ENCODE peak calls at places on chromosomes 11 and 22, in five cellular contexts. One of them, this sample, is unnamed.

GRCh38 chr22:45602824-45603301 is 68.8 kb upstream of the ATXN10 start:
- DNase-seq in heart right ventricle: no peak
- DNase-seq in kidney: peak
- DNase-seq in astrocyte: peak
- DNase-seq in cardiac muscle cell: peak
- DNase-seq in this sample: no peak

GRCh38 chr11:28860898-28861297 is 752.7 kb downstream of the METTL15 start:
- DNase-seq in heart right ventricle: no peak
- DNase-seq in kidney: no peak
- DNase-seq in astrocyte: peak
- DNase-seq in cardiac muscle cell: peak
- DNase-seq in this sample: peak

GRCh38 chr11:1879941-1880720 is 11.6 kb downstream of the PRR33 start:
- DNase-seq in heart right ventricle: peak
- DNase-seq in kidney: peak
- DNase-seq in astrocyte: peak
- DNase-seq in cardiac muscle cell: peak
- DNase-seq in this sample: no peak

GRCh38 chr11:44524751-44525171 is 40.7 kb upstream of the CD82 start:
- DNase-seq in heart right ventricle: no peak
- DNase-seq in kidney: no peak
- DNase-seq in astrocyte: peak
- DNase-seq in cardiac muscle cell: peak
- DNase-seq in this sample: no peak

GRCh38 chr11:122706261-122706660 is 50.7 kb downstream of the UBASH3B start:
- DNase-seq in heart right ventricle: no peak
- DNase-seq in kidney: no peak
- DNase-seq in astrocyte: no peak
- DNase-seq in cardiac muscle cell: peak
- DNase-seq in this sample: no peak

GRCh38 chr11:69480547-69481392 is 693 bp upstream of the LINC01488 start:
- DNase-seq in heart right ventricle: peak
- DNase-seq in kidney: peak
- DNase-seq in astrocyte: no peak
- DNase-seq in cardiac muscle cell: peak
- DNase-seq in this sample: no peak

GRCh38 chr11:10973416-10973815 is 115.6 kb upstream of the ZBED5 start:
- DNase-seq in heart right ventricle: no peak
- DNase-seq in kidney: no peak
- DNase-seq in astrocyte: no peak
- DNase-seq in cardiac muscle cell: no peak
- DNase-seq in this sample: no peak

GRCh38 chr11:43987384-43988039 is 45.1 kb downstream of the C11orf96 start:
- DNase-seq in heart right ventricle: peak
- DNase-seq in kidney: peak
- DNase-seq in astrocyte: peak
- DNase-seq in cardiac muscle cell: peak
- DNase-seq in this sample: no peak

GRCh38 chr11:63889344-63889743 is 27.6 kb downstream of the RCOR2 start:
- DNase-seq in heart right ventricle: no peak
- DNase-seq in kidney: no peak
- DNase-seq in astrocyte: no peak
- DNase-seq in cardiac muscle cell: no peak
- DNase-seq in this sample: peak

GRCh38 chr11:44700009-44700408 is 26.8 kb upstream of the TSPAN18 start:
- DNase-seq in heart right ventricle: no peak
- DNase-seq in kidney: no peak
- DNase-seq in astrocyte: no peak
- DNase-seq in cardiac muscle cell: no peak
- DNase-seq in this sample: no peak

GRCh38 chr11:9895016-9895415 is 231.1 kb downstream of the SWAP70 start:
- DNase-seq in heart right ventricle: no peak
- DNase-seq in kidney: no peak
- DNase-seq in astrocyte: peak
- DNase-seq in cardiac muscle cell: peak
- DNase-seq in this sample: no peak

GRCh38 chr11:130068986-130069683 is 559 bp upstream of the APLP2 start:
- DNase-seq in heart right ventricle: peak
- DNase-seq in kidney: peak
- DNase-seq in astrocyte: peak
- DNase-seq in cardiac muscle cell: peak
- DNase-seq in this sample: no peak

GRCh38 chr11:9351321-9351881 is 33.1 kb upstream of the IPO7 start:
- DNase-seq in heart right ventricle: no peak
- DNase-seq in kidney: no peak
- DNase-seq in astrocyte: no peak
- DNase-seq in cardiac muscle cell: no peak
- DNase-seq in this sample: no peak

GRCh38 chr11:60982184-60982583 is 10.7 kb downstream of the CD6 start:
- DNase-seq in heart right ventricle: no peak
- DNase-seq in kidney: no peak
- DNase-seq in astrocyte: no peak
- DNase-seq in cardiac muscle cell: no peak
- DNase-seq in this sample: no peak

GRCh38 chr11:128294001-128294684 is 293.2 kb downstream of the ETS1 start:
- DNase-seq in heart right ventricle: peak
- DNase-seq in kidney: peak
- DNase-seq in astrocyte: no peak
- DNase-seq in cardiac muscle cell: no peak
- DNase-seq in this sample: no peak
- H3K27ac ChIP-seq in heart right ventricle: peak
- H3K27ac ChIP-seq in kidney: no peak
- H3K27ac ChIP-seq in astrocyte: no peak
- H3K27ac ChIP-seq in cardiac muscle cell: no peak
- H3K27ac ChIP-seq in this sample: no peak

GRCh38 chr22:50525104-50525958 is at the start of gene SCO2:
- DNase-seq in heart right ventricle: peak
- DNase-seq in kidney: peak
- DNase-seq in astrocyte: peak
- DNase-seq in cardiac muscle cell: peak
- DNase-seq in this sample: peak

GRCh38 chr22:50522806-50523438 is 2.5 kb downstream of the SCO2 start:
- DNase-seq in heart right ventricle: no peak
- DNase-seq in kidney: peak
- DNase-seq in astrocyte: no peak
- DNase-seq in cardiac muscle cell: no peak
- DNase-seq in this sample: no peak

GRCh38 chr22:50524664-50525103 is 714 bp downstream of the SCO2 start:
- DNase-seq in heart right ventricle: no peak
- DNase-seq in kidney: no peak
- DNase-seq in astrocyte: no peak
- DNase-seq in cardiac muscle cell: no peak
- DNase-seq in this sample: no peak

GRCh38 chr22:50523458-50523805 is 2.0 kb downstream of the SCO2 start:
- DNase-seq in heart right ventricle: no peak
- DNase-seq in kidney: no peak
- DNase-seq in astrocyte: no peak
- DNase-seq in cardiac muscle cell: no peak
- DNase-seq in this sample: no peak

DNA sequence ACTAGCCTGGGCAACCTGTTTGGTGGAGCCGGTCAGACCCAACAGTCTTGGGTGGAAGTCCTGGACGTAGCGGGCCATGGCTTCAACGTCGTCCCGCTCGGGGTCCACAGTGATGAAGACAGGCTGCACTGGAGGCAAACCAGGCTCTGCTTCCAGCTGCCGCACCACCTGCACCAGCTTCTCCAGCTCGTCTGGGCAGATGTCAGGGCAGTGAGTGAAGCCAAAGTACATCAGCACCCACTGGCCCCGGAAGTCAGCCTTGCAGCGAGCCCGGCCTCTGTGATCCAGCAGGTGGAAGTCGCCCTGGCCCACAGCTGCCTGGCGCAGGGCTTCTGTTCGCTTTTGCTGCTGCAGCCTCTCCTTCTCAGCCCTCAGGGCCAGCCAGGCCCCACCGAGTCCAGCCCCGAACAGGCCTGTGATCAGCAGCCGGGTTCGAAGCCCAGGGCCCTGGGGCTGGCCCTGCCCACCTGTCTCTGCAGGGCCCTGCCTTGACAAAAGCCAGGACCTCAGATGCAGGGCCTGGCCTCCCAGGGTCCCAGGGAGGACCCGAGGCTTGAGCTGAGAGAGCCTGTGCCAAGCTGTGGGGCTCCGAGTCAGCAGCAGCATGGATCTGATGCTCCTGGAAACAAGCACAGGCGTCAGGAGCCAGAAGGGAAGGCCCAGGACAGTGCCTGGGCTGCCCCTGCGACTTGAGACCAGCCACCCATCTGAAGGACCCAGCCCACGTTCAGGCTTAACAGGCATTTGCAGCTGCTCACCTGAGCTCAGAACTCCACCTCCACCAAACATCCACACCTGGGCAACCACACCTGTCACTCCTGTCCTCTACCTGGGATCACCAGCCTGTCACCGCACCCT is 1.4 kb downstream of the SCO2 start:
- DNase-seq in heart right ventricle: no peak
- DNase-seq in kidney: peak
- DNase-seq in astrocyte: no peak
- DNase-seq in cardiac muscle cell: no peak
- DNase-seq in this sample: no peak
- H3K27ac ChIP-seq in heart right ventricle: no peak
- H3K27ac ChIP-seq in kidney: no peak
- H3K27ac ChIP-seq in astrocyte: no peak
- H3K27ac ChIP-seq in cardiac muscle cell: no peak
- H3K27ac ChIP-seq in this sample: peak

DNA sequence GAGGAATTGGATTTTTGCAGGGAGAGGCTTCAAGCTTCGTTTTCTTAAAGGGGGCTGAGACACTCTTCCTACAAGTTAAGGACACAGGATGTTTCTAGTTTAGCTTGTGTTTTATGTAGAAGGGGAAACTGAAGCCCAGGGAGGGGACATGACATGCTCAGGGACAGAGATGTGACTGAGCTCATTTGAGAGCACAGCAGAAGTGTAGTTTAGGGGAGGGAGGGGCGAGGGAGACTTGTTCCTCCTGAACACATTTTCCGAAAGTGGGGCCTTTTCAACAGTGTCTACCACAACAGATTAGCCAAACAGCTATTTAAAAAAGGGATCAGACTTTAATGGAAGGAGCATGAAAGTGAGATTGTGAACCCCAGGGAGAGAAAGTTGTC is 148.1 kb downstream of the FBXO7 start:
- DNase-seq in heart right ventricle: no peak
- DNase-seq in kidney: no peak
- DNase-seq in astrocyte: no peak
- DNase-seq in cardiac muscle cell: no peak
- DNase-seq in this sample: no peak
- H3K27ac ChIP-seq in heart right ventricle: peak
- H3K27ac ChIP-seq in kidney: peak
- H3K27ac ChIP-seq in astrocyte: no peak
- H3K27ac ChIP-seq in cardiac muscle cell: peak
- H3K27ac ChIP-seq in this sample: no peak

GRCh38 chr11:3380706-3381570 is 2.0 kb upstream of the ZNF195 start:
- DNase-seq in heart right ventricle: no peak
- DNase-seq in kidney: no peak
- DNase-seq in astrocyte: no peak
- DNase-seq in cardiac muscle cell: peak
- DNase-seq in this sample: no peak

GRCh38 chr11:3382613-3383275 is 3.8 kb upstream of the ZNF195 start:
- DNase-seq in heart right ventricle: no peak
- DNase-seq in kidney: no peak
- DNase-seq in astrocyte: no peak
- DNase-seq in cardiac muscle cell: no peak
- DNase-seq in this sample: no peak

GRCh38 chr11:3378426-3379423 is at the start of gene ZNF195:
- DNase-seq in heart right ventricle: peak
- DNase-seq in kidney: peak
- DNase-seq in astrocyte: peak
- DNase-seq in cardiac muscle cell: peak
- DNase-seq in this sample: peak

DNA sequence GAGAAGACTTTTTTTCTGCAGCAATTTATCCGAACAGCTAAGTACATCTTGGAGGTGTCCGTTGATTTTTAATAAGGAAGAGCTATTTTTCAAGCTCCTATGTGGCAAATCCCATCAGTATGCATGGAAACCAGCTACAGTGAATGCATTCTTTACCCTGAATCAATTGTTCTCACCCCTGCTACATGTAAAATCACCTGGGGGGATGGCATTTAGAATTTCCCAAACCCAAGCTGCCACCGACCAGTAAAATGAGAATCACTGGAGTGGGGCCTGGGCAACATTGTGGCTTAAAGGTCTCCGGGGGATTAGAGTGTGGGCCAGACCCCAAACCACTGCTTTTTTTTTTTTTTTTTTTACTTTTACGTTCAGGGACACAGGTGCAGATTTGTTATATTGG is 2.8 kb upstream of the ZNF195 start:
- DNase-seq in heart right ventricle: no peak
- DNase-seq in kidney: no peak
- DNase-seq in astrocyte: no peak
- DNase-seq in cardiac muscle cell: no peak
- DNase-seq in this sample: no peak
- H3K27ac ChIP-seq in heart right ventricle: no peak
- H3K27ac ChIP-seq in kidney: no peak
- H3K27ac ChIP-seq in astrocyte: no peak
- H3K27ac ChIP-seq in cardiac muscle cell: no peak
- H3K27ac ChIP-seq in this sample: no peak

GRCh38 chr11:112786196-112786595 is 175.0 kb upstream of the NCAM1 start:
- DNase-seq in heart right ventricle: no peak
- DNase-seq in kidney: no peak
- DNase-seq in astrocyte: no peak
- DNase-seq in cardiac muscle cell: no peak
- DNase-seq in this sample: no peak

GRCh38 chr11:112783945-112784322 is 177.3 kb upstream of the NCAM1 start:
- DNase-seq in heart right ventricle: no peak
- DNase-seq in kidney: no peak
- DNase-seq in astrocyte: peak
- DNase-seq in cardiac muscle cell: no peak
- DNase-seq in this sample: no peak

GRCh38 chr11:112785717-112786116 is 175.5 kb upstream of the NCAM1 start:
- DNase-seq in heart right ventricle: no peak
- DNase-seq in kidney: no peak
- DNase-seq in astrocyte: peak
- DNase-seq in cardiac muscle cell: peak
- DNase-seq in this sample: no peak

GRCh38 chr11:112784323-112785073 is 176.7 kb upstream of the NCAM1 start:
- DNase-seq in heart right ventricle: peak
- DNase-seq in kidney: peak
- DNase-seq in astrocyte: peak
- DNase-seq in cardiac muscle cell: peak
- DNase-seq in this sample: no peak

DNA sequence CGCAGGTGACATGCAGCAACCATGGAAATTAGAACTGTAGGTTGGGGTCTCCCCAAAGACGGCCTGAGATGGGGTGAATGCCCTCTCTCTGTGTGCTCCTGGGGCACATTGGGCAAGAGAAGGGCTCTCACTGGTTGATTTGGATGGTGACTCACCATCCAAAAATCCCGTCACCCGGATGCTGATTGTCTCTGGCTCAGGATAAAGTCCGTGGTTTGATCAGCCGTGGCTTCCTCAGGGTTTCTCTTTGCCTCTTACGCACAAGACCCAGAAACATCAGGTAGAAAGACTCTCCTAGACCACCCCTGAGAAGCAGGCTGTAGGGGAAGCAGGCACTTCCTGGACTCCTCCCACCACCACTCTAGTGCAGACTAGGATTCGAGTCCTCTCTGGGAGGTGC is 176.1 kb upstream of the NCAM1 start:
- DNase-seq in heart right ventricle: no peak
- DNase-seq in kidney: no peak
- DNase-seq in astrocyte: peak
- DNase-seq in cardiac muscle cell: peak
- DNase-seq in this sample: no peak
- H3K27ac ChIP-seq in heart right ventricle: peak
- H3K27ac ChIP-seq in kidney: no peak
- H3K27ac ChIP-seq in astrocyte: peak
- H3K27ac ChIP-seq in cardiac muscle cell: peak
- H3K27ac ChIP-seq in this sample: no peak

This sample was measured in epithelial cell of prostate.